ENCODE peak calls at places on chromosomes 5 and 9, in seven cellular contexts. N is NCI-H1105 treated with DMSO at 0.1 percent for 48 hours, C is left ventricle myocardium superior, J is GM13977, O is NCI-H345, P is AG04450, H is NCI-H2081 treated with DMSO at 0.1 percent for 48 hours. A is an unnamed sample.
A peak's percentile ranks its signal among the peaks of the same experiment; 100 is the strongest.

GRCh38 chr5:98041661-98042060 is 731.8 kb upstream of the RGMB start:
- DNase-seq in C (no peak), O (no peak), J (no peak), H (no peak), N (no peak), P (no peak), A (no peak)

GRCh38 chr9:16236882-16237281 is 633.6 kb downstream of the BNC2 start:
- DNase-seq in O (no peak), H (no peak), N (no peak), J (no peak), P (no peak), C (no peak), A (no peak)

GRCh38 chr9:109574061-109574882 is 76.2 kb upstream of the PTPN3 start:
- DNase-seq in N (peak; percentile 64), C (no peak), J (peak; percentile 45), P (peak; percentile 18), H (peak; percentile 60), O (peak; percentile 70), A (no peak)

GRCh38 chr5:139969318-139969717 is 73.8 kb downstream of the NRG2 start:
- DNase-seq in H (no peak), C (no peak), J (no peak), O (no peak), P (no peak), N (no peak), A (no peak)

GRCh38 chr9:87337335-87338074 is 160.2 kb upstream of the DAPK1 start:
- DNase-seq in O (no peak), N (peak; percentile 78), C (no peak), J (no peak), P (no peak), H (no peak), A (no peak)

GRCh38 chr5:100634937-100635336 is 99.8 kb downstream of the FAM174A start:
- DNase-seq in C (no peak), O (no peak), P (no peak), J (no peak), N (no peak), H (no peak), A (no peak)

GRCh38 chr5:109739741-109740140 is 50.0 kb downstream of the MAN2A1 start:
- DNase-seq in H (no peak), N (no peak), J (no peak), P (no peak), C (no peak), O (no peak), A (no peak)

GRCh38 chr9:14958989-14959388 is 48.8 kb upstream of the FREM1 start:
- DNase-seq in J (no peak), P (no peak), C (no peak), O (no peak), N (no peak), H (no peak), A (no peak)

GRCh38 chr5:108432024-108432423 is 50.1 kb upstream of the FBXL17 start:
- DNase-seq in H (no peak), J (no peak), C (no peak), N (no peak), P (no peak), O (no peak), A (no peak)

GRCh38 chr5:33810491-33811120 is 81.2 kb downstream of the ADAMTS12 start:
- DNase-seq in H (no peak), O (no peak), P (no peak), J (no peak), N (no peak), C (no peak), A (no peak)

GRCh38 chr5:168125445-168126199 is 165.8 kb upstream of the WWC1 start:
- DNase-seq in J (no peak), H (no peak), P (no peak), C (peak; percentile 44), O (no peak), N (no peak), A (no peak)

GRCh38 chr9:14706530-14707140 is 13.4 kb upstream of the ZDHHC21 start:
- DNase-seq in P (no peak), O (no peak), H (no peak), J (no peak), N (no peak), C (no peak), A (no peak)

GRCh38 chr5:33852327-33852726 is 39.5 kb downstream of the ADAMTS12 start:
- DNase-seq in P (no peak), J (no peak), C (no peak), O (no peak), N (no peak), H (no peak), A (no peak)

GRCh38 chr9:136607334-136607919 is 55.3 kb upstream of the EGFL7 start:
- DNase-seq in O (no peak), N (no peak), P (no peak), J (no peak), C (no peak), H (no peak), A (no peak)

GRCh38 chr5:16931334-16932110 is 4.6 kb downstream of the MYO10 start:
- DNase-seq in P (no peak), J (no peak), N (no peak), C (no peak), H (peak; percentile 53), O (peak; percentile 93), A (no peak)

GRCh38 chr9:100445161-100445902 is 18.4 kb downstream of the MSANTD3 start:
- DNase-seq in H (no peak), N (no peak), C (no peak), O (no peak), P (no peak), J (no peak), A (no peak)

GRCh38 chr5:43000198-43000840 is 39.8 kb downstream of the ANXA2R start:
- DNase-seq in J (no peak), O (no peak), H (no peak), P (no peak), N (no peak), C (no peak), A (no peak)

GRCh38 chr5:149656576-149657182 is 73.4 kb upstream of the PPARGC1B start:
- DNase-seq in O (peak; percentile 88), C (peak; percentile 67), N (peak; percentile 63), P (no peak), J (peak; percentile 57), H (no peak), A (no peak)

GRCh38 chr5:36734422-36734821 is 128.0 kb downstream of the SLC1A3 start:
- DNase-seq in C (no peak), O (peak; percentile 12), P (no peak), N (peak; percentile 10), H (no peak), J (no peak), A (no peak)

GRCh38 chr5:102811962-102812361 is 56.9 kb downstream of the PAM start:
- DNase-seq in P (no peak), N (peak; percentile 67), C (no peak), J (no peak), O (peak; percentile 70), H (peak; percentile 74), A (no peak)

GRCh38 chr5:43396762-43397304 is 15.4 kb downstream of the CCL28 start:
- DNase-seq in C (peak; percentile 65), P (no peak), N (no peak), J (peak; percentile 80), H (no peak), O (no peak), A (no peak)

GRCh38 chr9:135394131-135394530 is 85.5 kb upstream of the PPP1R26 start:
- DNase-seq in P (no peak), H (no peak), O (no peak), J (no peak), C (no peak), N (no peak), A (no peak)

GRCh38 chr5:10140195-10140973 is 109.3 kb downstream of the ATPSCKMT start:
- DNase-seq in H (no peak), C (no peak), J (no peak), O (no peak), P (no peak), N (no peak), A (no peak)

GRCh38 chr9:34459941-34460340 is 1.3 kb downstream of the DNAI1 start:
- DNase-seq in O (no peak), H (no peak), P (no peak), J (no peak), C (no peak), N (no peak), A (no peak)

GRCh38 chr5:169893010-169893409 is 87.3 kb downstream of the INSYN2B start:
- DNase-seq in C (no peak), P (no peak), J (no peak), N (no peak), H (no peak), O (no peak), A (no peak)

GRCh38 chr5:155947394-155948062 is 379.4 kb upstream of the SGCD start:
- DNase-seq in J (no peak), H (no peak), O (no peak), N (no peak), P (no peak), C (no peak), A (no peak)

GRCh38 chr5:177982956-177983355 is 13.1 kb downstream of the PROP1 start:
- DNase-seq in J (no peak), O (no peak), P (no peak), N (no peak), C (no peak), H (no peak), A (no peak)